ENCODE peak calls at places on chromosome 5, in five cellular contexts. S is HCT116, K is neuronal stem cell, W is HepG2, H is sigmoid colon. B is an unnamed sample.

GRCh38 chr5:167743685-167744084 is 547.8 kb upstream of the WWC1 start:
- DNase-seq in W (no peak), S (no peak), H (no peak), K (no peak), B (no peak)

GRCh38 chr5:113218200-113218599 is 216.6 kb downstream of the TSSK1B start:
- DNase-seq in H (no peak), W (no peak), K (no peak), S (no peak), B (no peak)

GRCh38 chr5:64929833-64930232 is 161.1 kb downstream of the CWC27 start:
- DNase-seq in H (no peak), S (no peak), K (no peak), W (no peak), B (no peak)

GRCh38 chr5:102834438-102834964 is 79.4 kb downstream of the PAM start:
- DNase-seq in S (no peak), W (no peak), H (no peak), K (no peak), B (no peak)

GRCh38 chr5:132055441-132055807 is 5.0 kb upstream of the IL3 start:
- DNase-seq in S (no peak), K (no peak), W (no peak), H (no peak), B (no peak)

GRCh38 chr5:132766806-132767055 is 10.3 kb downstream of the SEPTIN8 start:
- DNase-seq in K (no peak), H (no peak), W (no peak), S (no peak), B (no peak)

GRCh38 chr5:132003170-132003744 is 8.2 kb downstream of the ACSL6 start:
- DNase-seq in K (peak; percentile 56), S (no peak), W (peak; percentile 94), H (no peak), B (peak; percentile 47)

GRCh38 chr5:73691301-73691700 is 65.3 kb downstream of the ARHGEF28 start:
- DNase-seq in H (no peak), W (no peak), K (no peak), S (no peak), B (no peak)

GRCh38 chr5:38023353-38023752 is 183.5 kb upstream of the GDNF start:
- DNase-seq in K (no peak), S (no peak), H (no peak), W (no peak), B (peak; percentile 30)

GRCh38 chr5:150411245-150411979 is 1.3 kb downstream of the CD74 start:
- DNase-seq in S (no peak), K (no peak), W (no peak), H (no peak), B (no peak)

GRCh38 chr5:10735569-10736255 is 25.3 kb downstream of the DAP start:
- DNase-seq in W (no peak), K (no peak), H (no peak), S (no peak), B (no peak)

GRCh38 chr5:171596391-171596878 is 177.0 kb downstream of the FGF18 start:
- DNase-seq in K (no peak), H (no peak), W (no peak), S (no peak), B (peak; percentile 88)

GRCh38 chr5:107463731-107464130 is 207.0 kb downstream of the EFNA5 start:
- DNase-seq in W (no peak), S (no peak), K (no peak), H (no peak), B (no peak)

GRCh38 chr5:43309657-43310056 is 3.6 kb downstream of the HMGCS1 start:
- DNase-seq in S (no peak), W (no peak), K (no peak), H (no peak), B (no peak)

GRCh38 chr5:32462618-32463017 is 18.1 kb upstream of the ZFR start:
- DNase-seq in K (no peak), S (no peak), W (no peak), H (no peak), B (no peak)

GRCh38 chr5:98774192-98775046 is 956 bp downstream of the RGMB start:
- DNase-seq in H (peak; percentile 84), W (peak; percentile 61), K (peak; percentile 60), S (no peak), B (peak; percentile 61)

GRCh38 chr5:53482717-53483638 is 2.5 kb downstream of the FST start:
- DNase-seq in S (no peak), K (peak; percentile 40), H (peak; percentile 75), W (peak; percentile 89), B (peak; percentile 64)

GRCh38 chr5:135356522-135357318 is 42.3 kb downstream of the MACROH2A1 start:
- DNase-seq in K (no peak), S (no peak), H (peak; percentile 89), W (no peak), B (no peak)

GRCh38 chr5:149195962-149196361 is 54.7 kb downstream of the ABLIM3 start:
- DNase-seq in W (no peak), H (no peak), K (no peak), S (no peak), B (no peak)

GRCh38 chr5:43702815-43703214 is 99.8 kb downstream of the NNT start:
- DNase-seq in H (no peak), S (no peak), W (no peak), K (no peak), B (no peak)

GRCh38 chr5:128271859-128272446 is 188.4 kb downstream of the SLC12A2 start:
- DNase-seq in S (peak; percentile 43), W (no peak), H (no peak), K (no peak), B (no peak)

GRCh38 chr5:39622281-39622680 is 197.5 kb upstream of the DAB2 start:
- DNase-seq in W (no peak), S (no peak), K (no peak), H (no peak), B (peak; percentile 50)

GRCh38 chr5:160656961-160657570 is 194.9 kb downstream of the ATP10B start:
- DNase-seq in W (no peak), S (no peak), H (no peak), K (no peak), B (no peak)

GRCh38 chr5:171422495-171422894 is 3.0 kb downstream of the FGF18 start:
- DNase-seq in W (no peak), H (no peak), S (no peak), K (no peak), B (no peak)

GRCh38 chr5:173025651-173026050 is 30.5 kb upstream of the CREBRF start:
- DNase-seq in K (no peak), H (peak; percentile 21), S (no peak), W (no peak), B (no peak)

GRCh38 chr5:143559586-143559985 is 156.1 kb upstream of the NR3C1 start:
- DNase-seq in W (no peak), H (no peak), K (no peak), S (no peak), B (no peak)

GRCh38 chr5:17216176-17216973 is 1.1 kb upstream of the BASP1 start:
- DNase-seq in H (peak; percentile 79), W (peak; percentile 42), S (peak; percentile 34), K (peak; percentile 87), B (peak; percentile 87)

GRCh38 chr5:16234598-16234997 is 55.0 kb upstream of the MARCHF11 start:
- DNase-seq in W (no peak), S (no peak), K (no peak), H (no peak), B (no peak)

GRCh38 chr5:44797723-44798122 is 11.0 kb upstream of the MRPS30 start:
- DNase-seq in K (no peak), S (no peak), H (no peak), W (no peak), B (no peak)

GRCh38 chr5:44795496-44795895 is 13.3 kb upstream of the MRPS30 start:
- DNase-seq in W (no peak), K (no peak), S (no peak), H (no peak), B (no peak)

GRCh38 chr5:44794371-44794770 is 14.4 kb upstream of the MRPS30 start:
- DNase-seq in H (no peak), W (no peak), S (no peak), K (no peak), B (no peak)
- H3K9me3 ChIP-seq in H (no peaks in the 10 kb centered on the region), W (peaks cover 39% of the 10 kb centered on the region), S (peaks cover 3% of the 10 kb centered on the region), K (peaks cover 30% of the 10 kb centered on the region), B (no peaks in the 10 kb centered on the region)

GRCh38 chr5:72123764-72124163 is 16.5 kb downstream of the MAP1B start:
- DNase-seq in S (no peak), K (no peak), H (no peak), W (no peak), B (no peak)
- H3K36me3 ChIP-seq in S (no peaks in the 10 kb centered on the region), K (peaks cover 6% of the 10 kb centered on the region), H (no peaks in the 10 kb centered on the region), W (no peaks in the 10 kb centered on the region), B (no peaks in the 10 kb centered on the region)

GRCh38 chr5:180644825-180645608 is 4.4 kb downstream of the FLT4 start:
- DNase-seq in K (no peak), W (no peak), H (peak; percentile 68), S (no peak), B (peak; percentile 20)

GRCh38 chr5:180644129-180644824 is 5.1 kb downstream of the FLT4 start:
- DNase-seq in S (no peak), W (no peak), H (no peak), K (no peak), B (peak; percentile 54)

GRCh38 chr5:180646289-180646962 is 3.0 kb downstream of the FLT4 start:
- DNase-seq in H (no peak), S (no peak), K (no peak), W (no peak), B (no peak)

GRCh38 chr5:180646963-180647305 is 2.5 kb downstream of the FLT4 start:
- DNase-seq in W (no peak), K (no peak), S (no peak), H (no peak), B (no peak)

DNA sequence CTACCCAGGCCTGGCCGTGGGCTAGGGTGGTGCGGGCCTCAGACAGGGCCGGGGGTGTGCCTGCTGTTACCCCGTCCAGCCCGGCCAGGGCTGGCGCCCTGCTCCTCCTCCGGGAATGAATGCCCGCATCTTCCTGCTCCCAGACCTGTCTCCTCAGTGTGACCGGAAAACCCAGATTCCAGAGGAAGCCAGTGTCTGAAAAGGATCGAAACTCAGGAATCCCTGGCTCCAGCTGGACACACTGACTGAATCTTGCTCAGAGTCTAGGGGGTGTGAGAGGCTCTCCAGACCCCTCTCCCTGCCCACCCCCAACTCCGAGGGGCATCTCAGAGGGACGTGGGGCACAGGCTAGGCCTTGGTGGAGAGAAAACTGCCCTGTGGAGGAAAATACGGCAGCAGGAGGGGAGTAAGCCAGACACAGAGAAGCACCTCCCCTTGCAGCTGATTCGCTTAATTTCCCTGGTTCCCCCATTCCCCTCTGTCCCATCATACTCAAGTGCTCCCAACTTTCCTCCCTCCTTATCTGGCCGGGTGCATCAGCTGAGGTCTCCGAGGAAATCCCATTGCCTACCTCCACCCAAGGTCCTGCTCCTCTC is 3.7 kb downstream of the FLT4 start:
- DNase-seq in H (no peak), K (no peak), W (no peak), S (no peak), B (no peak)
- H3K4me3 ChIP-seq in H (no peak overlapping the region), K (no peak overlapping the region), W (no peak overlapping the region), S (no peak overlapping the region), B (no peak overlapping the region)

GRCh38 chr5:180251887-180252286 is 40.0 kb downstream of the MAPK9 start:
- DNase-seq in W (no peak), S (no peak), K (no peak), H (no peak), B (no peak)
- H3K9me3 ChIP-seq in W (peaks cover 47% of the 10 kb centered on the region), S (peaks cover 22% of the 10 kb centered on the region), K (peaks cover 93% of the 10 kb centered on the region), H (peaks cover 18% of the 10 kb centered on the region), B (peaks cover 76% of the 10 kb centered on the region)

B was measured in upper lobe of left lung.